ENCODE peak calls at places on chromosome 17, in four cellular contexts. E is stimulated activated CD4-positive, alpha-beta T cell treated with anti-CD3 and anti-CD28 coated beads, Interleukin-2, amount 100 ng/mL, for 48 hours; H is anterior cingulate cortex; Z is suprapubic skin. L is an unnamed sample.

GRCh38 chr17:290121-290521 is 62.5 kb downstream of the RPH3AL start:
- DNase-seq in E (no peak), H (no peak), Z (peak), L (no peak)

GRCh38 chr17:65270932-65271700 is 133.9 kb downstream of the RGS9 start:
- DNase-seq in E (no peak), H (no peak), Z (no peak), L (no peak)

GRCh38 chr17:81556175-81556691 is 4.1 kb upstream of the FAAP100 start:
- DNase-seq in E (no peak), H (no peak), Z (no peak), L (no peak)

GRCh38 chr17:21678451-21679081 is 13.8 kb upstream of the KCNJ18 start:
- DNase-seq in E (no peak), H (no peak), Z (peak), L (no peak)

GRCh38 chr17:47270946-47271705 is 17.5 kb downstream of the ITGB3 start:
- DNase-seq in E (no peak), H (no peak), Z (no peak), L (no peak)

GRCh38 chr17:66353937-66354401 is 51.6 kb downstream of the PRKCA start:
- DNase-seq in E (no peak), H (no peak), Z (no peak), L (peak)

GRCh38 chr17:72116692-72117469 is 3.9 kb upstream of the SOX9 start:
- DNase-seq in E (no peak), H (no peak), Z (no peak), L (peak)

GRCh38 chr17:44081681-44082080 is 11.1 kb downstream of the G6PC3 start:
- DNase-seq in E (no peak), H (no peak), Z (no peak), L (no peak)

GRCh38 chr17:2222901-2223616 is 80.5 kb downstream of the SMG6 start:
- DNase-seq in E (no peak), H (no peak), Z (no peak), L (peak)

GRCh38 chr17:72465191-72466024 is 344.6 kb downstream of the SOX9 start:
- DNase-seq in E (no peak), H (no peak), Z (no peak), L (peak)

GRCh38 chr17:21539146-21539545 is 153.2 kb upstream of the KCNJ18 start:
- DNase-seq in E (no peak), H (no peak), Z (no peak), L (no peak)

GRCh38 chr17:31329221-31329620 is 7.8 kb upstream of the EVI2A start:
- DNase-seq in E (no peak), H (no peak), Z (no peak), L (no peak)

GRCh38 chr17:60386137-60386395 is 5.9 kb downstream of the USP32 start:
- DNase-seq in E (no peak), H (no peak), Z (no peak), L (no peak)

GRCh38 chr17:28252436-28252835 is 66.6 kb upstream of the TMEM97 start:
- DNase-seq in E (no peak), H (no peak), Z (no peak), L (no peak)

GRCh38 chr17:68238488-68238887 is 9.4 kb upstream of the AMZ2 start:
- DNase-seq in E (no peak), H (no peak), Z (no peak), L (no peak)

GRCh38 chr17:79242873-79243602 is 168.4 kb downstream of the ENGASE start:
- DNase-seq in E (no peak), H (no peak), Z (no peak), L (no peak)

GRCh38 chr17:63382136-63382535 is 64.0 kb downstream of the CYB561 start:
- DNase-seq in E (no peak), H (no peak), Z (no peak), L (no peak)

GRCh38 chr17:79461041-79461440 is 149.8 kb downstream of the RBFOX3 start:
- DNase-seq in E (no peak), H (no peak), Z (no peak), L (no peak)

GRCh38 chr17:37743612-37743874 is 1.3 kb downstream of the HNF1B start:
- DNase-seq in E (no peak), H (no peak), Z (no peak), L (no peak)

GRCh38 chr17:1055231-1055630 is 58.3 kb downstream of the TIMM22 start:
- DNase-seq in E (no peak), H (no peak), Z (no peak), L (no peak)

GRCh38 chr17:28494445-28495188 is 11.5 kb upstream of the FOXN1 start:
- DNase-seq in E (peak), H (peak), Z (no peak), L (peak)

GRCh38 chr17:81519284-81520020 is 6.9 kb upstream of the ACTG1 start:
- DNase-seq in E (peak), H (no peak), Z (no peak), L (no peak)

GRCh38 chr17:40450175-40450574 is 6.9 kb downstream of the IGFBP4 start:
- DNase-seq in E (no peak), H (no peak), Z (no peak), L (no peak)

GRCh38 chr17:68320311-68320865 is 29.1 kb downstream of the ARSG start:
- DNase-seq in E (no peak), H (no peak), Z (no peak), L (peak)

L was measured in cardiac muscle cell.